ENCODE peak calls at places on chromosome X, in six cellular contexts. One of them, this sample, is unnamed.

GRCh38 chrX:108696690-108697089 is 39.7 kb downstream of the IRS4 start:
- DNase-seq in pancreas: no peak
- DNase-seq in endothelial cell: no peak
- DNase-seq in skeletal muscle cell: no peak
- DNase-seq in stimulated activated naive CD8-positive, alpha-beta T cell treated with anti-CD3 and anti-CD28 coated beads, Interleukin-15, Interleukin-2, amounts not matched to agents 100 U/mL and 50 U/mL, for 24 hours: no peak
- DNase-seq in stimulated activated naive CD4-positive, alpha-beta T cell: no peak
- DNase-seq in this sample: no peak

GRCh38 chrX:12007881-12008280 is 130.4 kb upstream of the FRMPD4 start:
- DNase-seq in endothelial cell: no peak
- DNase-seq in skeletal muscle cell: peak
- DNase-seq in stimulated activated naive CD8-positive, alpha-beta T cell treated with anti-CD3 and anti-CD28 coated beads, Interleukin-15, Interleukin-2, amounts not matched to agents 100 U/mL and 50 U/mL, for 24 hours: no peak
- DNase-seq in stimulated activated naive CD4-positive, alpha-beta T cell: no peak
- DNase-seq in pancreas: no peak
- DNase-seq in this sample: no peak

GRCh38 chrX:23964177-23964576 is 56.4 kb downstream of the CXorf58 start:
- DNase-seq in skeletal muscle cell: no peak
- DNase-seq in stimulated activated naive CD8-positive, alpha-beta T cell treated with anti-CD3 and anti-CD28 coated beads, Interleukin-15, Interleukin-2, amounts not matched to agents 100 U/mL and 50 U/mL, for 24 hours: no peak
- DNase-seq in endothelial cell: no peak
- DNase-seq in stimulated activated naive CD4-positive, alpha-beta T cell: no peak
- DNase-seq in pancreas: no peak
- DNase-seq in this sample: no peak

GRCh38 chrX:74523870-74524735 is 90.3 kb downstream of the RLIM start:
- DNase-seq in pancreas: no peak
- DNase-seq in skeletal muscle cell: no peak
- DNase-seq in endothelial cell: no peak
- DNase-seq in stimulated activated naive CD4-positive, alpha-beta T cell: no peak
- DNase-seq in stimulated activated naive CD8-positive, alpha-beta T cell treated with anti-CD3 and anti-CD28 coated beads, Interleukin-15, Interleukin-2, amounts not matched to agents 100 U/mL and 50 U/mL, for 24 hours: no peak
- DNase-seq in this sample: no peak

GRCh38 chrX:13197961-13198761 is 121.7 kb downstream of the ATXN3L start:
- DNase-seq in skeletal muscle cell: no peak
- DNase-seq in endothelial cell: no peak
- DNase-seq in stimulated activated naive CD4-positive, alpha-beta T cell: no peak
- DNase-seq in stimulated activated naive CD8-positive, alpha-beta T cell treated with anti-CD3 and anti-CD28 coated beads, Interleukin-15, Interleukin-2, amounts not matched to agents 100 U/mL and 50 U/mL, for 24 hours: no peak
- DNase-seq in pancreas: peak
- DNase-seq in this sample: no peak

GRCh38 chrX:153725039-153725831 is 579 bp downstream of the ABCD1 start:
- DNase-seq in stimulated activated naive CD4-positive, alpha-beta T cell: no peak
- DNase-seq in endothelial cell: no peak
- DNase-seq in pancreas: peak
- DNase-seq in stimulated activated naive CD8-positive, alpha-beta T cell treated with anti-CD3 and anti-CD28 coated beads, Interleukin-15, Interleukin-2, amounts not matched to agents 100 U/mL and 50 U/mL, for 24 hours: no peak
- DNase-seq in skeletal muscle cell: no peak
- DNase-seq in this sample: peak

GRCh38 chrX:8864151-8864550 is 63.0 kb upstream of the FAM9A start:
- DNase-seq in endothelial cell: peak
- DNase-seq in pancreas: no peak
- DNase-seq in stimulated activated naive CD4-positive, alpha-beta T cell: no peak
- DNase-seq in skeletal muscle cell: no peak
- DNase-seq in stimulated activated naive CD8-positive, alpha-beta T cell treated with anti-CD3 and anti-CD28 coated beads, Interleukin-15, Interleukin-2, amounts not matched to agents 100 U/mL and 50 U/mL, for 24 hours: no peak
- DNase-seq in this sample: no peak

GRCh38 chrX:153571159-153571908 is 27.6 kb downstream of the CCNQ start:
- DNase-seq in pancreas: no peak
- DNase-seq in skeletal muscle cell: no peak
- DNase-seq in stimulated activated naive CD4-positive, alpha-beta T cell: no peak
- DNase-seq in endothelial cell: no peak
- DNase-seq in stimulated activated naive CD8-positive, alpha-beta T cell treated with anti-CD3 and anti-CD28 coated beads, Interleukin-15, Interleukin-2, amounts not matched to agents 100 U/mL and 50 U/mL, for 24 hours: no peak
- DNase-seq in this sample: no peak

GRCh38 chrX:141917801-141918200 is 14.1 kb downstream of the MAGEC1 start:
- DNase-seq in endothelial cell: no peak
- DNase-seq in stimulated activated naive CD4-positive, alpha-beta T cell: no peak
- DNase-seq in pancreas: no peak
- DNase-seq in skeletal muscle cell: no peak
- DNase-seq in stimulated activated naive CD8-positive, alpha-beta T cell treated with anti-CD3 and anti-CD28 coated beads, Interleukin-15, Interleukin-2, amounts not matched to agents 100 U/mL and 50 U/mL, for 24 hours: no peak
- DNase-seq in this sample: no peak

GRCh38 chrX:136198678-136199243 is 51.4 kb downstream of the FHL1 start:
- DNase-seq in pancreas: no peak
- DNase-seq in skeletal muscle cell: no peak
- DNase-seq in endothelial cell: no peak
- DNase-seq in stimulated activated naive CD4-positive, alpha-beta T cell: no peak
- DNase-seq in stimulated activated naive CD8-positive, alpha-beta T cell treated with anti-CD3 and anti-CD28 coated beads, Interleukin-15, Interleukin-2, amounts not matched to agents 100 U/mL and 50 U/mL, for 24 hours: no peak
- DNase-seq in this sample: no peak

This sample was measured in GM20000.